ENCODE peak calls at places on chromosome 16, in ten cellular contexts. A, P, O, H, N, Z, M, B, D and R are unnamed samples.

GRCh38 chr16:1174477-1175357 is 21.8 kb downstream of the CACNA1H start:
- DNase-seq in O (no peak), N (no peak), A (no peak), Z (no peak), D (peak; percentile 61), M (no peak), H (no peak), P (no peak), B (no peak), R (no peak)

GRCh38 chr16:85796152-85796551 is 3.2 kb downstream of the EMC8 start:
- DNase-seq in H (no peak), D (no peak), A (no peak), B (no peak), M (no peak), N (no peak), O (no peak), Z (no peak), P (no peak), R (no peak)

GRCh38 chr16:75323928-75324327 is 72.5 kb upstream of the BCAR1 start:
- DNase-seq in M (no peak), H (no peak), D (no peak), Z (no peak), B (no peak), A (no peak), O (no peak), P (no peak), N (no peak), R (no peak)

GRCh38 chr16:84922351-84923135 is 88.8 kb downstream of the ZDHHC7 start:
- DNase-seq in Z (no peak), P (no peak), O (no peak), D (no peak), A (no peak), M (peak; percentile 45), B (peak; percentile 48), H (no peak), N (peak; percentile 46), R (no peak)

GRCh38 chr16:57240872-57241271 is 4.2 kb upstream of the ARL2BP start:
- DNase-seq in B (no peak), O (peak; percentile 3), P (no peak), D (no peak), H (no peak), N (no peak), A (peak; percentile 61), Z (no peak), M (no peak), R (no peak)

GRCh38 chr16:27779719-27780161 is 229.8 kb downstream of the KATNIP start:
- DNase-seq in Z (no peak), O (no peak), H (no peak), M (peak; percentile 28), P (no peak), D (no peak), N (no peak), A (no peak), B (peak; percentile 78), R (no peak)

GRCh38 chr16:84546669-84547538 is 42.4 kb upstream of the MEAK7 start:
- DNase-seq in B (no peak), P (no peak), H (no peak), A (no peak), M (no peak), O (no peak), D (no peak), N (no peak), Z (no peak), R (no peak)

GRCh38 chr16:84223456-84223855 is 16.4 kb downstream of the KCNG4 start:
- DNase-seq in M (no peak), H (no peak), N (no peak), A (no peak), B (no peak), D (no peak), P (no peak), Z (no peak), O (no peak), R (no peak)

GRCh38 chr16:360698-361336 is 8.3 kb upstream of the AXIN1 start:
- DNase-seq in N (no peak), D (no peak), A (no peak), H (no peak), Z (no peak), M (no peak), B (no peak), O (no peak), P (no peak), R (no peak)

GRCh38 chr16:19754644-19755036 is 36.6 kb downstream of the IQCK start:
- DNase-seq in A (no peak), N (no peak), D (no peak), P (no peak), H (no peak), Z (no peak), M (no peak), B (no peak), O (no peak), R (no peak)